ENCODE peak calls at places on chromosomes 3 and 15, in six cellular contexts. V is neuronal stem cell, T is tibial nerve, I is colonic mucosa, J is A549, U is AG04450. G is an unnamed sample.

GRCh38 chr3:184911570-184911969 is 99.6 kb downstream of the VPS8 start:
- DNase-seq in V (no peak), T (no peak), I (peak; percentile 18), J (no peak), U (no peak), G (no peak)

GRCh38 chr3:44420676-44421075 is 56.8 kb downstream of the ZNF445 start:
- DNase-seq in V (no peak), T (no peak), I (no peak), J (no peak), U (no peak), G (no peak)

GRCh38 chr3:13473020-13473419 is 7.1 kb upstream of the HDAC11 start:
- DNase-seq in V (no peak), T (no peak), I (no peak), J (no peak), U (no peak), G (no peak)

GRCh38 chr3:168073842-168074311 is 21.8 kb downstream of the GOLIM4 start:
- DNase-seq in V (no peak), T (no peak), I (no peak), J (no peak), U (no peak), G (no peak)

GRCh38 chr15:77870195-77871065 is 207.1 kb downstream of the TBC1D2B start:
- DNase-seq in V (peak; percentile 63), T (peak; percentile 73), I (peak; percentile 80), J (peak; percentile 78), U (peak; percentile 6), G (peak; percentile 69)

GRCh38 chr3:15822281-15822680 is 24.5 kb upstream of the ANKRD28 start:
- DNase-seq in V (no peak), T (no peak), I (no peak), J (no peak), U (no peak), G (no peak)

GRCh38 chr3:136818191-136818850 is 605 bp upstream of the SLC35G2 start:
- DNase-seq in V (peak; percentile 5), T (peak; percentile 29), I (no peak), J (peak; percentile 90), U (peak; percentile 59), G (peak; percentile 44)

GRCh38 chr3:183265157-183265642 is 12.1 kb downstream of the B3GNT5 start:
- DNase-seq in V (no peak), T (no peak), I (no peak), J (no peak), U (no peak), G (peak; percentile 21)

GRCh38 chr3:119184808-119185690 is 11.7 kb downstream of the UPK1B start:
- DNase-seq in V (no peak), T (no peak), I (no peak), J (peak; percentile 96), U (peak; percentile 62), G (no peak)

GRCh38 chr15:80694624-80695098 is 449 bp upstream of the ABHD17C start:
- DNase-seq in V (no peak), T (no peak), I (peak; percentile 44), J (peak; percentile 29), U (no peak), G (peak; percentile 9)

GRCh38 chr15:43209059-43209824 is 11.6 kb downstream of the EPB42 start:
- DNase-seq in V (no peak), T (no peak), I (no peak), J (peak; percentile 42), U (no peak), G (no peak)

GRCh38 chr15:33150516-33150915 is 44.0 kb downstream of the FMN1 start:
- DNase-seq in V (no peak), T (no peak), I (no peak), J (no peak), U (no peak), G (no peak)

GRCh38 chr3:16101295-16102186 is 72.9 kb upstream of the GALNT15 start:
- DNase-seq in V (no peak), T (no peak), I (peak; percentile 82), J (peak; percentile 79), U (no peak), G (no peak)

GRCh38 chr3:104069114-104069513 is 1297.6 kb upstream of the ALCAM start:
- DNase-seq in V (no peak), T (no peak), I (no peak), J (no peak), U (no peak), G (no peak)

GRCh38 chr15:74781673-74782595 is at the start of gene CSK:
- DNase-seq in V (peak; percentile 73), T (no peak), I (peak; percentile 75), J (peak; percentile 67), U (no peak), G (peak; percentile 71)

GRCh38 chr15:36029606-36030005 is 483.6 kb upstream of the DPH6 start:
- DNase-seq in V (no peak), T (no peak), I (no peak), J (no peak), U (peak; percentile 41), G (no peak)

GRCh38 chr3:173893066-173893465 is 495.5 kb downstream of the NLGN1 start:
- DNase-seq in V (no peak), T (no peak), I (no peak), J (no peak), U (no peak), G (no peak)

GRCh38 chr3:150064952-150065351 is 94.3 kb upstream of the PFN2 start:
- DNase-seq in V (no peak), T (no peak), I (no peak), J (no peak), U (no peak), G (no peak)

GRCh38 chr15:55846108-55846707 is 103.3 kb upstream of the PRTG start:
- DNase-seq in V (peak; percentile 84), T (peak; percentile 96), I (peak; percentile 72), J (peak; percentile 85), U (peak; percentile 71), G (no peak)

GRCh38 chr15:85825719-85826118 is 31.0 kb upstream of the KLHL25 start:
- DNase-seq in V (no peak), T (no peak), I (peak; percentile 41), J (no peak), U (no peak), G (no peak)

GRCh38 chr15:21260966-21261395 is 179.3 kb downstream of the POTEB3 start:
- DNase-seq in V (no peak), T (no peak), I (no peak), J (peak; percentile 5), U (no peak), G (no peak)

GRCh38 chr3:190655933-190656332 is 142.0 kb downstream of the IL1RAP start:
- DNase-seq in V (no peak), T (no peak), I (no peak), J (no peak), U (no peak), G (no peak)

GRCh38 chr3:12643724-12644123 is 20.2 kb downstream of the RAF1 start:
- DNase-seq in V (no peak), T (no peak), I (no peak), J (no peak), U (no peak), G (no peak)

GRCh38 chr15:50675524-50676144 is 11.0 kb downstream of the TRPM7 start:
- DNase-seq in V (no peak), T (peak; percentile 60), I (no peak), J (peak; percentile 52), U (no peak), G (no peak)

GRCh38 chr15:60390231-60390630 is 7.6 kb downstream of the ANXA2 start:
- DNase-seq in V (no peak), T (no peak), I (no peak), J (no peak), U (no peak), G (no peak)
- H3K4me3 ChIP-seq in V (no peak overlapping the region), T (no peak overlapping the region), I (no peak overlapping the region), J (peak overlapping the region; percentile 35), U (peak overlapping the region; percentile 18), G (peak overlapping the region; percentile 27)

GRCh38 chr15:59258317-59258716 is 51.7 kb downstream of the LDHAL6B start:
- DNase-seq in V (no peak), T (no peak), I (no peak), J (no peak), U (no peak), G (no peak)
- H3K9me3 ChIP-seq in V (no peaks in the 10 kb centered on the region), T (no peaks in the 10 kb centered on the region), I (no peaks in the 10 kb centered on the region), J (no peaks in the 10 kb centered on the region), U (no peaks in the 10 kb centered on the region), G (no peaks in the 10 kb centered on the region)

GRCh38 chr3:46187876-46188275 is 20.2 kb downstream of the CCR1 start:
- DNase-seq in V (no peak), T (no peak), I (no peak), J (peak; percentile 5), U (no peak), G (no peak)

GRCh38 chr3:46186856-46187700 is 21.0 kb downstream of the CCR1 start:
- DNase-seq in V (no peak), T (no peak), I (no peak), J (no peak), U (no peak), G (no peak)

GRCh38 chr3:46192939-46193338 is 15.2 kb downstream of the CCR1 start:
- DNase-seq in V (no peak), T (no peak), I (no peak), J (no peak), U (no peak), G (no peak)

GRCh38 chr3:46191730-46192129 is 16.4 kb downstream of the CCR1 start:
- DNase-seq in V (no peak), T (no peak), I (no peak), J (no peak), U (no peak), G (no peak)

DNA sequence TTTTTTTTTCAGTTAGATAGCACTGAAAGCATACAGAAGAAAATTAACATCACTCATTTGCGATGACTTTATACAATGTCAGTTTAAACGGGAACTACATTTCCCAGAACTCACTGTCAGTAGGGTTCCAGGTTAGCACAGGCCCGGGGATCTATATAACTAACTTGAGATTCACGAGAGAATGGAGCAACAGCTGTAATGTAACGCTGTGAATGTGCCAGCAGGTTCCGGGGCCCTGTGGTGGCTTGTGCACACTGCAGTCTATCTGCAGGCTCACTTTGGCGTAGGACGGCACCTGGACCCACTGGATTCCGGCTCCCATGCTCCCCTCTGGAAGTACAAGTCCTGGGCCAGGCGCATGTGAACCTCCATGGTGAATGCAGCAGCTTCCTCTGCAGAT is 19.4 kb downstream of the CCR1 start:
- DNase-seq in V (no peak), T (no peak), I (no peak), J (no peak), U (no peak), G (no peak)
- H3K4me3 ChIP-seq in V (no peak overlapping the region), T (no peak overlapping the region), I (no peak overlapping the region), J (no peak overlapping the region), U (no peak overlapping the region), G (no peak overlapping the region)

DNA sequence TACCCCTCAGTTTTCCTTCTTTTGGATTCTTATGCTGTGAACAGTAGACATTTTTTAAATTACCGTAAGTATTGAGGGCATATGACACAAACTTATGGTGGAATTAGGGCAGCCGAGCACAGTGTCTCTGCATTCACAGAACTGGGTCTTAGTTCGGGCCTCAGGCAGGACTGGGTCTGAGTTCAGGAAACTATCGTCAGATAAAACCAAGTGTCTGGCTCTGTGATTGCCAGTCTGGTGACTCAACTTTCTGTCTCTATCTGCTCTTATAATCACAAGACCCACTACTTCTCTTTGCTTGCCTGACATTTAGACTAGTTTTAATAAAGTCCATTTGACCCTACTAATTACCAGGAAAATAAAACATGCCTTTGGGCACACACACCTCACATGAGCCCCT is 146.2 kb downstream of the LMLN start:
- DNase-seq in V (no peak), T (no peak), I (no peak), J (no peak), U (no peak), G (no peak)
- H3K9me3 ChIP-seq in V (no peaks in the 10 kb centered on the region), T (no peaks in the 10 kb centered on the region), I (no peaks in the 10 kb centered on the region), J (no peaks in the 10 kb centered on the region), U (no peaks in the 10 kb centered on the region), G (no peaks in the 10 kb centered on the region)

G was measured in heart right ventricle.